ENCODE peak calls at places on chromosome X, in seven cellular contexts. A is GM23248; Q is aorta; H is thyroid gland; J is CD4-positive, alpha-beta memory T cell; X is mesendoderm; Y is IMR-90. N is an unnamed sample. For H3K4me1, the result is how much of the 10 kb centered on the place peaks cover.

GRCh38 chrX:275476-275966 is 5.7 kb upstream of the PLCXD1 start:
- DNase-seq in X (no peak), H (no peak), Q (peak), J (no peak), A (no peak), Y (no peak), N (no peak)

GRCh38 chrX:107480272-107480671 is 30.8 kb downstream of the FRMPD3 start:
- DNase-seq in Y (no peak), X (no peak), A (no peak), H (no peak), J (no peak), Q (no peak), N (no peak)

GRCh38 chrX:21645437-21646220 is 12.5 kb downstream of the KLHL34 start:
- DNase-seq in A (peak), X (no peak), Y (no peak), Q (no peak), J (no peak), H (no peak), N (no peak)

GRCh38 chrX:13691845-13692334 is 3.0 kb downstream of the RAB9A start:
- DNase-seq in J (no peak), Y (no peak), H (no peak), A (no peak), Q (no peak), X (peak), N (no peak)

GRCh38 chrX:153766098-153766817 is 2.2 kb downstream of the PLXNB3 start:
- DNase-seq in J (no peak), H (no peak), Q (peak), Y (peak), A (peak), X (peak), N (no peak)

GRCh38 chrX:138128025-138128671 is 562.2 kb downstream of the ZIC3 start:
- DNase-seq in J (peak), A (peak), X (peak), Y (peak), Q (no peak), H (no peak), N (no peak)

GRCh38 chrX:152451731-152451980 is 541 bp upstream of the GABRA3 start:
- DNase-seq in X (no peak), Q (no peak), Y (no peak), H (no peak), J (no peak), A (no peak), N (no peak)

GRCh38 chrX:54894159-54894558 is 26.5 kb upstream of the TRO start:
- DNase-seq in H (no peak), Y (no peak), J (no peak), A (no peak), X (no peak), Q (no peak), N (no peak)

GRCh38 chrX:120429776-120430535 is 39.1 kb downstream of the LAMP2 start:
- DNase-seq in H (no peak), X (no peak), A (no peak), J (no peak), Y (no peak), Q (no peak), N (no peak)

GRCh38 chrX:1150569-1151347 is 61.7 kb downstream of the CRLF2 start:
- DNase-seq in Q (no peak), J (no peak), Y (no peak), H (no peak), A (no peak), X (no peak), N (no peak)

GRCh38 chrX:16573781-16574180 is 76.2 kb upstream of the S100G start:
- DNase-seq in A (peak), Y (peak), Q (no peak), X (peak), H (no peak), J (no peak), N (no peak)

GRCh38 chrX:72083291-72083690 is 48.4 kb downstream of the RTL5 start:
- DNase-seq in Q (no peak), A (no peak), Y (no peak), H (no peak), X (no peak), J (no peak), N (no peak)

GRCh38 chrX:23317799-23318724 is 16.6 kb upstream of the PTCHD1 start:
- DNase-seq in A (peak), H (peak), J (peak), X (peak), Y (no peak), Q (peak), N (peak)

GRCh38 chrX:17692709-17693346 is 44.5 kb upstream of the SCML1 start:
- DNase-seq in H (no peak), A (peak), Y (peak), Q (no peak), J (no peak), X (peak), N (no peak)

GRCh38 chrX:148871422-148872152 is 371.2 kb downstream of the AFF2 start:
- DNase-seq in Q (no peak), X (no peak), A (peak), Y (peak), J (no peak), H (no peak), N (no peak)

GRCh38 chrX:120791013-120791643 is 84.5 kb downstream of the CT47B1 start:
- DNase-seq in A (peak), H (peak), J (no peak), Y (peak), Q (peak), X (peak), N (peak)

GRCh38 chrX:153902388-153902787 is 2.1 kb upstream of the AVPR2 start:
- DNase-seq in Q (no peak), Y (no peak), A (no peak), J (no peak), X (no peak), H (no peak), N (no peak)

GRCh38 chrX:72079607-72080006 is 52.1 kb downstream of the RTL5 start:
- DNase-seq in A (no peak), J (no peak), Y (no peak), H (no peak), X (peak), Q (no peak), N (no peak)

GRCh38 chrX:8306296-8306975 is 135.4 kb upstream of the VCX2 start:
- DNase-seq in Q (no peak), A (no peak), X (no peak), H (no peak), Y (no peak), J (no peak), N (no peak)

GRCh38 chrX:23634181-23634580 is 33.1 kb upstream of the PRDX4 start:
- DNase-seq in A (peak), Q (no peak), X (peak), J (no peak), H (no peak), Y (no peak), N (no peak)

GRCh38 chrX:95063554-95063953 is 1389.5 kb downstream of the FAM133A start:
- DNase-seq in J (no peak), A (peak), Q (no peak), H (no peak), X (no peak), Y (peak), N (no peak)

GRCh38 chrX:42127563-42127962 is 204.2 kb upstream of the CASK start:
- DNase-seq in Q (no peak), X (no peak), J (no peak), A (no peak), H (no peak), Y (no peak), N (no peak)

GRCh38 chrX:133857648-133858269 is 127.6 kb downstream of the GPC3 start:
- DNase-seq in J (no peak), Q (no peak), X (no peak), H (no peak), Y (no peak), A (no peak), N (no peak)

GRCh38 chrX:42755820-42756219 is 22.1 kb downstream of the PPP1R2C start:
- DNase-seq in H (peak), Q (peak), X (no peak), A (peak), J (no peak), Y (peak), N (peak)

GRCh38 chrX:75229774-75230173 is 44.1 kb upstream of the UPRT start:
- DNase-seq in A (no peak), H (no peak), Y (no peak), X (peak), J (no peak), Q (no peak), N (no peak)

GRCh38 chrX:68588653-68589371 is 58.7 kb upstream of the STARD8 start:
- DNase-seq in Q (no peak), Y (peak), J (no peak), H (no peak), X (no peak), A (peak), N (no peak)

GRCh38 chrX:16125520-16126149 is 2.3 kb downstream of the GRPR start:
- DNase-seq in H (no peak), Q (no peak), A (no peak), J (no peak), X (no peak), Y (no peak), N (no peak)

GRCh38 chrX:52556741-52557140 is 39.9 kb upstream of the XAGE1B start:
- DNase-seq in Y (no peak), X (no peak), Q (no peak), A (no peak), H (no peak), J (no peak), N (no peak)

GRCh38 chrX:19593684-19594083 is 78.4 kb upstream of the MAP3K15 start:
- DNase-seq in X (peak), Q (no peak), Y (peak), J (peak), H (no peak), A (peak), N (no peak)

GRCh38 chrX:15334561-15334960 is 762 bp downstream of the PIGA start:
- DNase-seq in Y (peak), H (no peak), A (peak), Q (no peak), J (peak), X (peak), N (no peak)

GRCh38 chrX:12950851-12951589 is 23.9 kb upstream of the TMSB4X start:
- DNase-seq in Q (no peak), X (peak), J (peak), Y (no peak), A (peak), H (no peak), N (no peak)

GRCh38 chrX:10023821-10024220 is 56.7 kb downstream of the CLDN34 start:
- DNase-seq in Q (no peak), Y (no peak), J (no peak), H (no peak), X (no peak), A (no peak), N (no peak)

GRCh38 chrX:10025742-10026493 is 58.8 kb downstream of the CLDN34 start:
- DNase-seq in A (no peak), J (no peak), Y (no peak), X (no peak), H (no peak), Q (peak), N (no peak)

GRCh38 chrX:10021461-10022272 is 54.5 kb downstream of the CLDN34 start:
- DNase-seq in H (no peak), Q (no peak), A (peak), Y (peak), J (no peak), X (peak), N (no peak)

GRCh38 chrX:10022273-10022541 is 55.0 kb downstream of the CLDN34 start:
- DNase-seq in X (no peak), Y (no peak), J (no peak), A (no peak), Q (no peak), H (no peak), N (no peak)

DNA sequence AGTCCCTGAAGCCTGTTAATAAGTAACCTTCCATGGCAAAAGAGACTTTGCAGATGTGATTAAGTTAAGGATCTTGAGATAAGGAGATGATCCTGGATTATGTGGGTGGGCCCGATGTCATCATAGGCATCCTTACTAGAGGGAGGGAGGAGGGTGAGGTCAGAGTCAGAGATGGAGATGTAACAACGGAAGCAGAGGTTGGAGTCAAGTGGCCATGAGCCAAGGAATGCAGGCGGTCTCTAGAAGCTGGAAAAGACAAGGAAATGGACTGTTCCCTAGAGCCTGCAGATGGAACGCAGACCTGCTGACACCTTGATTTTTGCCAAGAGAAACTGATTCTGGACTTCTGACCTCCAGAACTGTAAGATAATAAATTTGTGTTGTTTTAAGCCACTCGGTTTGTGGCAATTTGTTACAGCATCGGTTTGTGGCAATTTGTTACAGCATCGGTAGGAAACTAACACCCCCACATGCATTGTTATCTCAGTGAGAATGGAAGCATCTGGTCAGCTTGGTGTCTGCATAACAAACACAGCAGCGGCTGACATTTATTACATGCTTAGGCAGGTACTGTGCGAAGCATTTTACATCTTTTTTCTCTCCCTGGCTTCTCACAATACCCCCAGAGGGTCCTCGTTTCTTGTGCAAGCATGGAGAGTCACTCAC is 55.6 kb downstream of the CLDN34 start:
- DNase-seq in A (peak), X (peak), Y (peak), Q (no peak), H (no peak), J (no peak), N (peak)
- H3K4me1 ChIP-seq in A (under half), X (under half), Y (under half), Q (under half), H (under half), J (under half), N (under half)

GRCh38 chrX:124212622-124213021 is 119.8 kb upstream of the TEX13D start:
- DNase-seq in H (no peak), Q (no peak), Y (no peak), A (no peak), X (no peak), J (peak), N (no peak)

GRCh38 chrX:124215786-124216185 is 116.7 kb upstream of the TEX13D start:
- DNase-seq in A (no peak), Y (no peak), J (no peak), Q (no peak), X (no peak), H (no peak), N (no peak)

GRCh38 chrX:124216396-124217124 is 115.9 kb upstream of the TEX13D start:
- DNase-seq in J (no peak), Y (no peak), X (peak), H (no peak), A (no peak), Q (no peak), N (no peak)

GRCh38 chrX:124223524-124223923 is 108.9 kb upstream of the TEX13D start:
- DNase-seq in Q (no peak), X (peak), Y (no peak), A (no peak), J (no peak), H (no peak), N (no peak)

DNA sequence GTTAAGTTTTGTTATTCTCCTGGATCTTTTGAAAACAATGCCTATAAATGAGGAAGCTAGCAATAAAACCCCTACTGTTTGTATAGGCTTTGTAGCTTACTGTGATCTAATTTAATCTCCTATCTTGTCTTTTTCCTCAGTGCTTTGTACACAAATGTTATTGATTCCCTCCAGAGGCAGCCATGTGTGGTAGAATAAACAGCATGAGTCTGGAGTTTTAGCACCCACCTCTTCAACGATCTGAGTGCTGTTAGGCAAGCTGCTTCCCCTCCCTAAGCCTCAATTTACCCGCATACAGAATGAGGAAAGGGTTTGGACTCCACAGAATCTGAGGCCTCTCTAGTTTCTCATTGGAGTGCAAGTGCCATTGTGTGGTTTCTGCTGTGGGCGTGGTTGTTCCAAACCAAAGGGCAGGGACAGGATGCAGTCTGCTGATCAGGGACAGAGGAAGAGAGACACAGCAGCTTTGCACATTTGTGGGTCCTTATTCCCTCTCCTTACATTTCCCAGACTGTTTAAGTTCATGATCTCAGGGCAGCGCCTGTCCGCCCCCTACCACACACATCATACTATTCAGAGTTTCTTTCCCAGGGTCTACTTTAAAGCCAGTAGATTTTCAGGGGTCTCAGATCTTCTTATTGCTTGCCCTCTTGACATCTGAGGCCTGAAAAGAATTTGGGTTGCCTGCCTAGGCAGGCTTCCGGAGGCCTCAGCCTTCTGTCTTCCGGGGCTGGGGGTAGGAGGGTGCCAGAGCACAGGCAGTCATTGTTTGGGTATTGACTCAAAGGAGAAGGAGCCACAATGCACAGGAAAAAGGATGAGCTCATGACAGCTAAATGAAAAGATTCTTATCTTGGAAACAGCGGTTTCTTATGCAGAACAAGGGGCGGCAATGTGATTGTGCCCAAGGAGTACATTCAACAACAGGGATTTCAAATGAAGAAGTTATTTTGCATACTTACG is 114.9 kb upstream of the TEX13D start:
- DNase-seq in X (peak), Q (no peak), H (no peak), J (peak), Y (no peak), A (peak), N (no peak)
- H3K27ac ChIP-seq in X (peak), Q (no peak), H (no peak), J (peak), Y (no peak), A (peak), N (no peak)

DNA sequence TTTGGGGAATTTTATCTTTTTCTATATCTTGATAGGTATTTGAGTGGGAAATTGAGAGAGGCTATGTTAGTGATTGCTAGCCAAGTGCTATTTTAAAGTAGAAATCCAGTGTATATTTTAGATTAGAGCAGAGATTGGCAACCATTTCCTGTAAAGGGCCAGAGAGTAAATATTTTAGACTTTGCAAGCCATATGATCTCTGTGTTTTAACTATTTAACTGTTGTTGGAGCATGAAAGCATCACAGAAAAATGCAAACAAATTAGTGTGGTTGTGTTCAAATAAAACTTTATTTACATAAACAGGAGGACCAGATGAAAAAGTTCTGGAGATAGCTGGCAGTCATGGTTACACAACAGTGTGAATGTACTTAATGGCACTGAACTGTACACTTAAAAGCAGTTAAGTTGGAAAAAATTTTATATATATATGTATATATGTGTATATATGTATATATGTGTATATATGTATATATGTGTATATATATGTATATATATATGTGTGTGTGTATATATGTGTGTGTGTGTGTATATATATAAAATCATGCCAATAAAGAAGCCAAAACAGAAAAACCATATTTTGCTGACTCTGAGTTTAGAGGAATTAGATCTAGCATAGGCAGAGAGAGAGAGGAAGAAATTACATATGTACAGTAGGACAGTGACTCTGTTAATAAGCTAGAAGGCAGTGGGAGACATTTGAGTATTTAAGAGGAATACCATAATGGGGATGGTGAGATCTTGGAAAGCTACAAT is 83.4 kb downstream of the TMEM164 start:
- DNase-seq in X (no peak), A (peak), H (no peak), Y (peak), Q (no peak), J (no peak), N (no peak)
- H3K4me1 ChIP-seq in X (under half), A (under half), H (under half), Y (under half), Q (under half), J (under half), N (under half)

GRCh38 chrX:47625365-47625764 is 4.4 kb downstream of the CFP start:
- DNase-seq in Y (no peak), X (no peak), H (no peak), A (no peak), J (no peak), Q (no peak), N (no peak)

GRCh38 chrX:47628980-47629379 is 750 bp downstream of the CFP start:
- DNase-seq in A (no peak), Y (no peak), Q (no peak), X (peak), J (no peak), H (no peak), N (no peak)

GRCh38 chrX:47632664-47633063 is 2.9 kb upstream of the CFP start:
- DNase-seq in J (no peak), H (no peak), Q (no peak), X (no peak), A (no peak), Y (no peak), N (no peak)

GRCh38 chrX:47631676-47632075 is 1.9 kb upstream of the CFP start:
- DNase-seq in H (no peak), A (no peak), Y (no peak), X (no peak), Q (no peak), J (no peak), N (no peak)

DNA sequence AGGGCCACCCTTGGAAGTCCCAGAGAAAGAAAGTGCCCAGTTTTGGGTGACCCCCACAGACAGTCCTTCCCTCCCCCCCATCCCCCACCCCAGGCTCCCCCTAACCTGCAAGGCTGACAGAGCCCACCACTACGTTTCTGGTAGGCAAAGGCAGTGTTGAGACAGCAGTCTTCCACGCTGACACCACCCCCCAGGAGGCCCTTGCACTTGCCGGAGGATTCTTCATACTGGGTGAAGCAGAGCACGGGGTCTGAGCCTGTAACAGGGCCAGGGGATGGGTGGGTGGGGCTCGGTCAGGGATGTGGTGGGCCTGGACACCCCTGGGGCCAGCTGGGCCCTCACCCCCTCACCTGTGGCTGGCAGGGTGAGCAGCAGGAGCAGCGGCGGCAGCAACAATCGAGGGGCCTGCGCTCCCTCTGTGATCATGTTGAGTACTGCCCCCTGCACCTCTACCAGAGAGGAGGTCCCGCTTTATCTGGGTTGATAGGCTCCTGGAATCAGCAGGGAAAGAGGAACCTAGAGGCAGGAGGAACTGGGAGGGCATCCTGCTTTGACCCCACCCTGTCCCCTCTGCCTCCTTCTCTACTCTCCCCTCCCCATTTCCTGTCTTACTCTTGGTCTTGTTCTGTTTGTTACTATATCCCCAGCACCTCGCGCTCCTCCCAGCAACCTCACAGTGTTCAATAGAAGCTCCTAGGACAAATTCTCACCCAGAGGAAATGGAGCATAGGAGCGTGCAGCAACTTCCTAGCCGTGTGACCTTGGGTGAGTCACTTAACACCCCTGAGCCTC is at the start of gene CFP:
- DNase-seq in Q (no peak), X (peak), Y (no peak), J (no peak), H (no peak), A (no peak), N (no peak)
- H3K27ac ChIP-seq in Q (no peak), X (no peak), Y (no peak), J (peak), H (no peak), A (no peak), N (no peak)